ENCODE peak calls at places on chromosomes 4 and X, in five cellular contexts. One of them, this sample, is unnamed.

GRCh38 chrX:47283015-47283771 is 50.4 kb downstream of the USP11 start:
- DNase-seq in GM23248: peak
- DNase-seq in MM.1S: no peak
- DNase-seq in hepatocyte: no peak
- DNase-seq in SK-N-SH: peak
- DNase-seq in this sample: no peak

GRCh38 chr4:11455201-11455835 is 26.6 kb upstream of the HS3ST1 start:
- DNase-seq in MM.1S: no peak
- DNase-seq in SK-N-SH: no peak
- DNase-seq in hepatocyte: no peak
- DNase-seq in GM23248: no peak
- DNase-seq in this sample: no peak

GRCh38 chrX:134146493-134146892 is 90.5 kb upstream of the CCDC160 start:
- DNase-seq in MM.1S: no peak
- DNase-seq in GM23248: no peak
- DNase-seq in SK-N-SH: no peak
- DNase-seq in hepatocyte: no peak
- DNase-seq in this sample: no peak

GRCh38 chrX:48891402-48892288 is 5.9 kb downstream of the TIMM17B start:
- DNase-seq in MM.1S: peak
- DNase-seq in hepatocyte: peak
- DNase-seq in GM23248: peak
- DNase-seq in SK-N-SH: peak
- DNase-seq in this sample: peak

GRCh38 chr4:167622481-167623240 is 388.4 kb upstream of the SPOCK3 start:
- DNase-seq in GM23248: peak
- DNase-seq in SK-N-SH: peak
- DNase-seq in hepatocyte: peak
- DNase-seq in MM.1S: peak
- DNase-seq in this sample: peak

GRCh38 chr4:159174645-159175147 is 71.8 kb downstream of the RAPGEF2 start:
- DNase-seq in SK-N-SH: no peak
- DNase-seq in hepatocyte: no peak
- DNase-seq in GM23248: peak
- DNase-seq in MM.1S: no peak
- DNase-seq in this sample: no peak

GRCh38 chr4:8087921-8088495 is 70.6 kb downstream of the ABLIM2 start:
- DNase-seq in GM23248: no peak
- DNase-seq in SK-N-SH: no peak
- DNase-seq in MM.1S: no peak
- DNase-seq in hepatocyte: no peak
- DNase-seq in this sample: no peak

GRCh38 chr4:61380865-61381264 is 180.7 kb downstream of the ADGRL3 start:
- DNase-seq in hepatocyte: no peak
- DNase-seq in MM.1S: no peak
- DNase-seq in GM23248: no peak
- DNase-seq in SK-N-SH: no peak
- DNase-seq in this sample: peak

GRCh38 chrX:80266979-80267378 is 153.3 kb upstream of the TENT5D start:
- DNase-seq in MM.1S: no peak
- DNase-seq in SK-N-SH: no peak
- DNase-seq in GM23248: no peak
- DNase-seq in hepatocyte: no peak
- DNase-seq in this sample: no peak

GRCh38 chrX:101986571-101986970 is 54.7 kb upstream of the ZMAT1 start:
- DNase-seq in MM.1S: no peak
- DNase-seq in GM23248: no peak
- DNase-seq in SK-N-SH: no peak
- DNase-seq in hepatocyte: no peak
- DNase-seq in this sample: no peak

GRCh38 chr4:82043081-82043808 is 330.5 kb downstream of the HNRNPD start:
- DNase-seq in SK-N-SH: no peak
- DNase-seq in MM.1S: no peak
- DNase-seq in hepatocyte: peak
- DNase-seq in GM23248: peak
- DNase-seq in this sample: peak

GRCh38 chr4:108833041-108833440 is 70.2 kb upstream of the ETNPPL start:
- DNase-seq in hepatocyte: peak
- DNase-seq in MM.1S: no peak
- DNase-seq in SK-N-SH: no peak
- DNase-seq in GM23248: no peak
- DNase-seq in this sample: peak

GRCh38 chrX:70398899-70399298 is 24.2 kb upstream of the GDPD2 start:
- DNase-seq in GM23248: peak
- DNase-seq in hepatocyte: no peak
- DNase-seq in MM.1S: no peak
- DNase-seq in SK-N-SH: no peak
- DNase-seq in this sample: no peak

GRCh38 chrX:135213200-135213844 is 38.5 kb upstream of the ETDA start:
- DNase-seq in GM23248: no peak
- DNase-seq in MM.1S: no peak
- DNase-seq in SK-N-SH: no peak
- DNase-seq in hepatocyte: no peak
- DNase-seq in this sample: no peak

GRCh38 chr4:77190053-77190452 is 33.0 kb downstream of the CCNG2 start:
- DNase-seq in MM.1S: no peak
- DNase-seq in GM23248: no peak
- DNase-seq in hepatocyte: peak
- DNase-seq in SK-N-SH: no peak
- DNase-seq in this sample: no peak

GRCh38 chrX:110178179-110178865 is 139.6 kb downstream of the AMMECR1 start:
- DNase-seq in hepatocyte: no peak
- DNase-seq in MM.1S: no peak
- DNase-seq in SK-N-SH: no peak
- DNase-seq in GM23248: no peak
- DNase-seq in this sample: no peak

GRCh38 chrX:9707306-9708015 is 58.2 kb downstream of the GPR143 start:
- DNase-seq in hepatocyte: no peak
- DNase-seq in MM.1S: no peak
- DNase-seq in GM23248: peak
- DNase-seq in SK-N-SH: no peak
- DNase-seq in this sample: peak

GRCh38 chrX:17738737-17739535 is 1.6 kb downstream of the SCML1 start:
- DNase-seq in GM23248: peak
- DNase-seq in SK-N-SH: no peak
- DNase-seq in hepatocyte: no peak
- DNase-seq in MM.1S: no peak
- DNase-seq in this sample: no peak

GRCh38 chr4:37793562-37793961 is 32.9 kb upstream of the PGM2 start:
- DNase-seq in SK-N-SH: no peak
- DNase-seq in hepatocyte: no peak
- DNase-seq in GM23248: peak
- DNase-seq in MM.1S: peak
- DNase-seq in this sample: peak

GRCh38 chr4:154946113-154946512 is 165.0 kb downstream of the RBM46 start:
- DNase-seq in hepatocyte: no peak
- DNase-seq in MM.1S: no peak
- DNase-seq in GM23248: no peak
- DNase-seq in SK-N-SH: no peak
- DNase-seq in this sample: no peak

GRCh38 chr4:185346975-185347601 is 48.6 kb downstream of the LRP2BP start:
- DNase-seq in SK-N-SH: no peak
- DNase-seq in hepatocyte: no peak
- DNase-seq in MM.1S: no peak
- DNase-seq in GM23248: no peak
- DNase-seq in this sample: no peak
- TF ChIP-seq EZH2phosphoT487 in SK-N-SH: no peak
- TF ChIP-seq EZH2phosphoT487 in hepatocyte: no peak
- TF ChIP-seq EZH2phosphoT487 in MM.1S: no peak
- TF ChIP-seq EZH2phosphoT487 in GM23248: no peak
- TF ChIP-seq EZH2phosphoT487 in this sample: no peak

GRCh38 chrX:19554786-19555185 is 39.5 kb upstream of the MAP3K15 start:
- DNase-seq in hepatocyte: no peak
- DNase-seq in MM.1S: no peak
- DNase-seq in SK-N-SH: no peak
- DNase-seq in GM23248: peak
- DNase-seq in this sample: no peak
- TF ChIP-seq EZH2phosphoT487 in hepatocyte: no peak
- TF ChIP-seq EZH2phosphoT487 in MM.1S: no peak
- TF ChIP-seq EZH2phosphoT487 in SK-N-SH: no peak
- TF ChIP-seq EZH2phosphoT487 in GM23248: no peak
- TF ChIP-seq EZH2phosphoT487 in this sample: no peak

GRCh38 chr4:52105276-52105675 is 54.2 kb downstream of the SPATA18 start:
- DNase-seq in hepatocyte: no peak
- DNase-seq in SK-N-SH: no peak
- DNase-seq in GM23248: no peak
- DNase-seq in MM.1S: no peak
- DNase-seq in this sample: no peak
- TF ChIP-seq EZH2phosphoT487 in hepatocyte: no peak
- TF ChIP-seq EZH2phosphoT487 in SK-N-SH: no peak
- TF ChIP-seq EZH2phosphoT487 in GM23248: no peak
- TF ChIP-seq EZH2phosphoT487 in MM.1S: no peak
- TF ChIP-seq EZH2phosphoT487 in this sample: no peak

GRCh38 chrX:103678199-103678993 is 8.1 kb downstream of the MORF4L2 start:
- DNase-seq in MM.1S: no peak
- DNase-seq in SK-N-SH: no peak
- DNase-seq in GM23248: peak
- DNase-seq in hepatocyte: no peak
- DNase-seq in this sample: no peak

GRCh38 chrX:103686199-103687072 is at the start of gene MORF4L2:
- DNase-seq in MM.1S: peak
- DNase-seq in GM23248: peak
- DNase-seq in hepatocyte: peak
- DNase-seq in SK-N-SH: peak
- DNase-seq in this sample: peak

GRCh38 chrX:103685396-103685795 is 1.1 kb downstream of the MORF4L2 start:
- DNase-seq in hepatocyte: peak
- DNase-seq in MM.1S: no peak
- DNase-seq in SK-N-SH: peak
- DNase-seq in GM23248: peak
- DNase-seq in this sample: no peak

GRCh38 chrX:103687073-103687695 is 685 bp upstream of the MORF4L2 start:
- DNase-seq in GM23248: peak
- DNase-seq in hepatocyte: peak
- DNase-seq in MM.1S: peak
- DNase-seq in SK-N-SH: peak
- DNase-seq in this sample: peak

DNA sequence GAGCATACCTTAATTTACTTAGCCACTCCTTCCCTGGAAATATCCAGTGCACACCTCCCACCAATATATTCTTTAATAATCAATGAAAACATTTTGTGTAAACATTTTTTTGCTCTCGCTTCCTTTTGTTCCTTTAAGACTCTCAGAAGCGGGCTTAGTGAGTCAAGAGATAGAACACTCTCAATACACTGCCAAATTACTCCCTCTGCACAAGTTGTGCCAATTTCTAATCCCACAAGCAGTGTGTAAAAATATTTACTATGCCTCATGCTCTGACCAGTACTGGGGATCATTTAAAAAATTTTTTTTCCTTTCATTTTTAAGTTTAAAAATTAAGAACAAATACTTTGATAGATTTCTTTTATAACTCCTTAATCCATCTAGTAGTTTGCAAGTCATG is 5.1 kb downstream of the MORF4L2 start:
- DNase-seq in SK-N-SH: no peak
- DNase-seq in hepatocyte: no peak
- DNase-seq in MM.1S: no peak
- DNase-seq in GM23248: peak
- DNase-seq in this sample: no peak
- TF ChIP-seq EZH2phosphoT487 in SK-N-SH: no peak
- TF ChIP-seq EZH2phosphoT487 in hepatocyte: no peak
- TF ChIP-seq EZH2phosphoT487 in MM.1S: no peak
- TF ChIP-seq EZH2phosphoT487 in GM23248: no peak
- TF ChIP-seq EZH2phosphoT487 in this sample: no peak

This sample was measured in neural progenitor cell.